ENCODE peak calls at places on chromosomes 7 and 10, in four cellular contexts. One of them, this sample, is unnamed.

GRCh38 chr7:157177333-157177993 is 38.7 kb downstream of the UBE3C start:
- DNase-seq in progenitor cell of endocrine pancreas: no peak
- DNase-seq in brain microvascular endothelial cell: no peak
- DNase-seq in retinal pigment epithelial cell: no peak
- DNase-seq in this sample: no peak

GRCh38 chr10:120942806-120943413 is 91.7 kb downstream of the WDR11 start:
- DNase-seq in progenitor cell of endocrine pancreas: peak; percentile 82
- DNase-seq in brain microvascular endothelial cell: peak; percentile 73
- DNase-seq in retinal pigment epithelial cell: no peak
- DNase-seq in this sample: peak; percentile 66

GRCh38 chr7:92527300-92528187 is 776 bp downstream of the PEX1 start:
- DNase-seq in progenitor cell of endocrine pancreas: peak; percentile 35
- DNase-seq in brain microvascular endothelial cell: peak; percentile 48
- DNase-seq in retinal pigment epithelial cell: no peak
- DNase-seq in this sample: peak; percentile 79

GRCh38 chr7:2864204-2864985 is 20.3 kb upstream of the GNA12 start:
- DNase-seq in progenitor cell of endocrine pancreas: no peak
- DNase-seq in brain microvascular endothelial cell: no peak
- DNase-seq in retinal pigment epithelial cell: no peak
- DNase-seq in this sample: no peak

GRCh38 chr7:73520673-73521635 is 1.1 kb downstream of the BAZ1B start:
- DNase-seq in progenitor cell of endocrine pancreas: no peak
- DNase-seq in brain microvascular endothelial cell: no peak
- DNase-seq in retinal pigment epithelial cell: no peak
- DNase-seq in this sample: no peak

GRCh38 chr10:123649672-123650071 is 16.5 kb upstream of the GPR26 start:
- DNase-seq in progenitor cell of endocrine pancreas: no peak
- DNase-seq in brain microvascular endothelial cell: no peak
- DNase-seq in retinal pigment epithelial cell: no peak
- DNase-seq in this sample: no peak

GRCh38 chr10:3484306-3485187 is 300.5 kb downstream of the KLF6 start:
- DNase-seq in progenitor cell of endocrine pancreas: no peak
- DNase-seq in brain microvascular endothelial cell: peak; percentile 18
- DNase-seq in retinal pigment epithelial cell: no peak
- DNase-seq in this sample: no peak

GRCh38 chr10:91043173-91043910 is 122.5 kb upstream of the ANKRD1 start:
- DNase-seq in progenitor cell of endocrine pancreas: no peak
- DNase-seq in brain microvascular endothelial cell: peak; percentile 40
- DNase-seq in retinal pigment epithelial cell: no peak
- DNase-seq in this sample: peak; percentile 18

GRCh38 chr10:64863836-64864235 is 1342.6 kb downstream of the REEP3 start:
- DNase-seq in progenitor cell of endocrine pancreas: no peak
- DNase-seq in brain microvascular endothelial cell: no peak
- DNase-seq in retinal pigment epithelial cell: no peak
- DNase-seq in this sample: no peak

GRCh38 chr7:116271980-116272886 is 61.9 kb downstream of the TES start:
- DNase-seq in progenitor cell of endocrine pancreas: no peak
- DNase-seq in brain microvascular endothelial cell: peak; percentile 93
- DNase-seq in retinal pigment epithelial cell: peak; percentile 89
- DNase-seq in this sample: no peak